ENCODE peak calls at places on chromosomes 6 and 20, in seven cellular contexts. M is left colon; Z is GM12878; G is effector CD4-positive, alpha-beta T cell; F is frontal cortex; O is neural crest cell; Y is gastrocnemius medialis. C is an unnamed sample.

GRCh38 chr20:43456809-43457639 is 672 bp upstream of the SRSF6 start:
- DNase-seq in M (peak), Z (peak), G (peak), F (peak), O (peak), Y (peak), C (peak)

GRCh38 chr6:148414836-148415235 is 72.2 kb downstream of the SASH1 start:
- DNase-seq in M (no peak), Z (no peak), G (no peak), F (no peak), O (no peak), Y (no peak), C (peak)

GRCh38 chr6:23175391-23175790 is 606.0 kb downstream of the HDGFL1 start:
- DNase-seq in M (no peak), Z (no peak), G (no peak), F (no peak), O (no peak), Y (no peak), C (no peak)

GRCh38 chr20:41158082-41158625 is 20.8 kb downstream of the PLCG1 start:
- DNase-seq in M (no peak), Z (no peak), G (no peak), F (no peak), O (no peak), Y (no peak), C (no peak)

GRCh38 chr6:572596-573265 is 84.2 kb downstream of the HUS1B start:
- DNase-seq in M (no peak), Z (no peak), G (no peak), F (no peak), O (no peak), Y (no peak), C (no peak)

GRCh38 chr20:57698191-57698866 is 11.5 kb downstream of the PMEPA1 start:
- DNase-seq in M (peak), Z (no peak), G (no peak), F (no peak), O (no peak), Y (no peak), C (peak)

GRCh38 chr20:29878777-29879442 is 1378.6 kb upstream of the DEFB115 start:
- DNase-seq in M (peak), Z (no peak), G (no peak), F (no peak), O (no peak), Y (no peak), C (no peak)

GRCh38 chr20:63402860-63403220 is 41.7 kb upstream of the CHRNA4 start:
- DNase-seq in M (no peak), Z (no peak), G (no peak), F (no peak), O (no peak), Y (no peak), C (no peak)

GRCh38 chr20:58449703-58450138 is 60.7 kb downstream of the VAPB start:
- DNase-seq in M (no peak), Z (no peak), G (no peak), F (no peak), O (no peak), Y (no peak), C (no peak)

GRCh38 chr6:82381278-82381677 is 17.7 kb downstream of the TPBG start:
- DNase-seq in M (no peak), Z (peak), G (no peak), F (no peak), O (no peak), Y (no peak), C (no peak)

GRCh38 chr6:123803862-123804681 is at the start of gene NKAIN2:
- DNase-seq in M (no peak), Z (no peak), G (no peak), F (peak), O (peak), Y (peak), C (no peak)

C was measured in BJ.